ENCODE peak calls at places on chromosomes 7 and 10, in ten cellular contexts. S is esophagus squamous epithelium, Q is tibial nerve, Z is IMR-90, O is stomach, X is uterus, V is HepG2, M is GM12891, D is transverse colon, B is body of pancreas. F is an unnamed sample.

GRCh38 chr7:144390481-144390880 is 13.0 kb downstream of the NOBOX start:
- DNase-seq in S (no peak), Q (no peak), Z (no peak), O (no peak), X (no peak), V (no peak), M (no peak), D (no peak), B (no peak), F (no peak)

GRCh38 chr7:157673573-157673972 is 336.8 kb downstream of the DNAJB6 start:
- DNase-seq in S (no peak), Q (no peak), Z (no peak), O (no peak), X (no peak), V (no peak), M (no peak), D (no peak), B (no peak), F (no peak)

GRCh38 chr7:4177001-4177400 is 505.1 kb upstream of the FOXK1 start:
- DNase-seq in S (no peak), Q (no peak), Z (no peak), O (no peak), X (no peak), V (no peak), M (no peak), D (no peak), B (no peak), F (no peak)

GRCh38 chr10:44801383-44802327 is 109.5 kb upstream of the TMEM72 start:
- DNase-seq in S (no peak), Q (peak), Z (peak), O (peak), X (peak), V (peak), M (no peak), D (peak), B (peak), F (peak)

GRCh38 chr10:109996225-109996624 is 11.6 kb upstream of the ADD3 start:
- DNase-seq in S (no peak), Q (no peak), Z (no peak), O (no peak), X (no peak), V (no peak), M (no peak), D (no peak), B (no peak), F (no peak)

GRCh38 chr10:102299873-102300272 is 54.5 kb downstream of the GBF1 start:
- DNase-seq in S (no peak), Q (no peak), Z (peak), O (no peak), X (no peak), V (no peak), M (no peak), D (no peak), B (no peak), F (no peak)

GRCh38 chr7:33789871-33790270 is 115.5 kb upstream of the BMPER start:
- DNase-seq in S (no peak), Q (no peak), Z (peak), O (no peak), X (no peak), V (no peak), M (no peak), D (no peak), B (no peak), F (no peak)

GRCh38 chr7:101362334-101363195 is at the start of gene COL26A1:
- DNase-seq in S (no peak), Q (no peak), Z (no peak), O (peak), X (no peak), V (no peak), M (peak), D (peak), B (peak), F (no peak)

GRCh38 chr7:22061781-22062180 is 116.1 kb upstream of the CDCA7L start:
- DNase-seq in S (no peak), Q (no peak), Z (no peak), O (no peak), X (no peak), V (no peak), M (no peak), D (no peak), B (no peak), F (no peak)

GRCh38 chr10:114239994-114240345 is 916 bp downstream of the VWA2 start:
- DNase-seq in S (no peak), Q (no peak), Z (no peak), O (no peak), X (no peak), V (no peak), M (no peak), D (no peak), B (no peak), F (no peak)

GRCh38 chr10:13784067-13784466 is 197.3 kb downstream of the PRPF18 start:
- DNase-seq in S (no peak), Q (no peak), Z (peak), O (no peak), X (no peak), V (no peak), M (no peak), D (no peak), B (no peak), F (no peak)

GRCh38 chr7:131110294-131111080 is 217.2 kb upstream of the MKLN1 start:
- DNase-seq in S (no peak), Q (peak), Z (peak), O (no peak), X (peak), V (no peak), M (no peak), D (peak), B (peak), F (no peak)

GRCh38 chr10:35640951-35641429 is 1.1 kb downstream of the FZD8 start:
- DNase-seq in S (no peak), Q (no peak), Z (peak), O (peak), X (peak), V (peak), M (peak), D (peak), B (peak), F (peak)

GRCh38 chr7:15571303-15571878 is 9.6 kb upstream of the AGMO start:
- DNase-seq in S (no peak), Q (no peak), Z (peak), O (no peak), X (no peak), V (no peak), M (no peak), D (no peak), B (no peak), F (no peak)

GRCh38 chr10:79053481-79054202 is 15.1 kb upstream of the ZMIZ1 start:
- DNase-seq in S (no peak), Q (no peak), Z (no peak), O (no peak), X (no peak), V (no peak), M (no peak), D (no peak), B (peak), F (no peak)

GRCh38 chr7:134684165-134684564 is 37.5 kb downstream of the BPGM start:
- DNase-seq in S (no peak), Q (no peak), Z (peak), O (no peak), X (no peak), V (no peak), M (no peak), D (no peak), B (no peak), F (no peak)

GRCh38 chr10:109205929-109206585 is 717.3 kb downstream of the XPNPEP1 start:
- DNase-seq in S (no peak), Q (no peak), Z (peak), O (no peak), X (no peak), V (no peak), M (no peak), D (no peak), B (no peak), F (no peak)

GRCh38 chr10:18340496-18341051 is 200.3 kb downstream of the CACNB2 start:
- DNase-seq in S (no peak), Q (no peak), Z (peak), O (no peak), X (no peak), V (no peak), M (no peak), D (no peak), B (no peak), F (no peak)

GRCh38 chr10:47277352-47278151 is 22.4 kb upstream of the GDF10 start:
- DNase-seq in S (no peak), Q (no peak), Z (no peak), O (no peak), X (no peak), V (no peak), M (no peak), D (no peak), B (no peak), F (no peak)

GRCh38 chr7:134388336-134389019 is 70.4 kb downstream of the AKR1B1 start:
- DNase-seq in S (no peak), Q (no peak), Z (no peak), O (no peak), X (no peak), V (no peak), M (no peak), D (no peak), B (no peak), F (no peak)

GRCh38 chr7:118478236-118478635 is 253.7 kb downstream of the ANKRD7 start:
- DNase-seq in S (no peak), Q (no peak), Z (no peak), O (no peak), X (no peak), V (no peak), M (no peak), D (no peak), B (no peak), F (no peak)

GRCh38 chr10:16891375-16892313 is 74.4 kb upstream of the RSU1 start:
- DNase-seq in S (no peak), Q (peak), Z (peak), O (peak), X (peak), V (peak), M (no peak), D (peak), B (peak), F (no peak)

GRCh38 chr10:80511984-80512634 is 25.6 kb upstream of the SH2D4B start:
- DNase-seq in S (no peak), Q (no peak), Z (no peak), O (no peak), X (no peak), V (no peak), M (no peak), D (no peak), B (no peak), F (no peak)

GRCh38 chr7:66110861-66111260 is 3.8 kb upstream of the CRCP start:
- DNase-seq in S (no peak), Q (no peak), Z (peak), O (no peak), X (no peak), V (peak), M (no peak), D (no peak), B (no peak), F (peak)

GRCh38 chr7:118039963-118040489 is 143.9 kb upstream of the LSM8 start:
- DNase-seq in S (no peak), Q (no peak), Z (no peak), O (no peak), X (no peak), V (no peak), M (no peak), D (no peak), B (no peak), F (no peak)

GRCh38 chr7:148695953-148696352 is 2.8 kb upstream of the CUL1 start:
- DNase-seq in S (no peak), Q (no peak), Z (no peak), O (no peak), X (no peak), V (no peak), M (no peak), D (no peak), B (no peak), F (no peak)

GRCh38 chr7:56290548-56290947 is 174.3 kb upstream of the NUPR2 start:
- DNase-seq in S (no peak), Q (no peak), Z (no peak), O (no peak), X (no peak), V (no peak), M (no peak), D (no peak), B (no peak), F (no peak)

GRCh38 chr7:7970620-7971307 is 2.2 kb downstream of the GLCCI1 start:
- DNase-seq in S (no peak), Q (no peak), Z (peak), O (no peak), X (no peak), V (no peak), M (no peak), D (no peak), B (no peak), F (peak)

GRCh38 chr7:7967909-7968543 is 570 bp upstream of the GLCCI1 start:
- DNase-seq in S (no peak), Q (no peak), Z (no peak), O (no peak), X (no peak), V (no peak), M (no peak), D (no peak), B (no peak), F (no peak)

GRCh38 chr7:7969306-7970112 is 913 bp downstream of the GLCCI1 start:
- DNase-seq in S (no peak), Q (peak), Z (peak), O (peak), X (peak), V (no peak), M (no peak), D (peak), B (peak), F (peak)

GRCh38 chr7:7970113-7970619 is 1.6 kb downstream of the GLCCI1 start:
- DNase-seq in S (no peak), Q (no peak), Z (no peak), O (no peak), X (no peak), V (no peak), M (no peak), D (no peak), B (no peak), F (no peak)

DNA sequence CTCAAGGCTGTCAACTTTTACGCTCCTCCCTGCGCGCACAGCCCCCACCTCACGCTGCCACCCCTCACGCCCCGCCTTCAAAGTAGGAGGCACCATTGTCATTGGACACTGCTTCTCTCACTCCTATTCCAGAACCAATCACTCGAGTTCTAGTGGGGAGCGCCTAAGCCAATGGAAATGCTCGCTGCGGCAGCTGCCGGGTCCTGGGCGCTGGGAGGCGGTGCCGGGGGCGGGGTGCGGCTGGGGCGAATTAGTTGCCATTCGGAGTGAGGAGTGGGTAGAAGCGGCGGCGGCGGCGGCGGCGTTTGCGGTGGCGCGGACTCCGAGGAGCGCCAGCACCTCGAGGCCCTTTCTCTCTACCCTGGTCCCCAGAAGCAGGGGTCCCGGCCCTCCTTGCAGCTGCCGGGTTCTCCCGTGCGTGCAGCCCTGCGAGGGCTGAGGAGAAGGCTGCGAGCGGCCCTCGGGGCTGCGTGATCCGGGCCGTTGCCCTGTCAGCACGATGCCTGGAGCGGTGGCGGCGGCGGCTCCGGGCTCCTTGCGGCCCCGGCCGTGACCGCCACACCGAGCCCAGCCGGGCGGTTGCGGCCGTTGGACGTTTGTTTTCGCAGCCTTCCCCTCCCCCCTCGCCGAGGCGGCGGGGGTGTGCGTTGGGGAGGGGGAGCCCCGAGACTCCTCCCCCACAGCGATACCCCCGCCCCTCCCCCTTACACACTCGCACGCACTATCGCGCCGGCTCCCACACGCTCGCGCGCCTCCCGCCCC is at the start of gene GLCCI1:
- DNase-seq in S (peak), Q (peak), Z (peak), O (peak), X (peak), V (peak), M (peak), D (peak), B (peak), F (peak)
- TF ChIP-seq POLR2A in S (peak), Q (peak), Z (peak), O (peak), X (peak), V (peak), M (peak), D (peak), B (peak), F (peak)

DNA sequence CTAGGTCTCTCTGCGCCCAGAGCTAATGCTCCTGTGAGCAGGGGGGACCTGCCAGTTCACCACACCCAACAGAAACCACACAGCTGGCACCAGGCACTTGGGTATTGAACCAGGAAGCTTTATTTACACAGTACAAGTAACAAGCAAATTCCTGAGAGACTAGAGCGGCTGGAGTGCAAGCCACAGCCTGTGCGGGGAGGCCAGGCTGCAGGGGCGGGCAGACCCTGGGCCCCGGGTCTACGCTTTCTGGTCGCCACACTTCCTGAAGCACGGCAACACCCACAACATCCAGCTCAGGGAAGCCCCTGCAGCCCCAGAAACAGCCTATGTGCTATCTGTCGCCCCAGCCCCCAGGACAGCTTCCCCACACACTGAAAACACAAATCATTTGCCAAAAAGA is 125.0 kb downstream of the FAM53B start:
- DNase-seq in S (no peak), Q (no peak), Z (peak), O (peak), X (no peak), V (no peak), M (no peak), D (no peak), B (no peak), F (no peak)
- TF ChIP-seq POLR2A in S (no peak), Q (no peak), Z (no peak), O (no peak), X (no peak), V (no peak), M (no peak), D (no peak), B (no peak), F (no peak)

DNA sequence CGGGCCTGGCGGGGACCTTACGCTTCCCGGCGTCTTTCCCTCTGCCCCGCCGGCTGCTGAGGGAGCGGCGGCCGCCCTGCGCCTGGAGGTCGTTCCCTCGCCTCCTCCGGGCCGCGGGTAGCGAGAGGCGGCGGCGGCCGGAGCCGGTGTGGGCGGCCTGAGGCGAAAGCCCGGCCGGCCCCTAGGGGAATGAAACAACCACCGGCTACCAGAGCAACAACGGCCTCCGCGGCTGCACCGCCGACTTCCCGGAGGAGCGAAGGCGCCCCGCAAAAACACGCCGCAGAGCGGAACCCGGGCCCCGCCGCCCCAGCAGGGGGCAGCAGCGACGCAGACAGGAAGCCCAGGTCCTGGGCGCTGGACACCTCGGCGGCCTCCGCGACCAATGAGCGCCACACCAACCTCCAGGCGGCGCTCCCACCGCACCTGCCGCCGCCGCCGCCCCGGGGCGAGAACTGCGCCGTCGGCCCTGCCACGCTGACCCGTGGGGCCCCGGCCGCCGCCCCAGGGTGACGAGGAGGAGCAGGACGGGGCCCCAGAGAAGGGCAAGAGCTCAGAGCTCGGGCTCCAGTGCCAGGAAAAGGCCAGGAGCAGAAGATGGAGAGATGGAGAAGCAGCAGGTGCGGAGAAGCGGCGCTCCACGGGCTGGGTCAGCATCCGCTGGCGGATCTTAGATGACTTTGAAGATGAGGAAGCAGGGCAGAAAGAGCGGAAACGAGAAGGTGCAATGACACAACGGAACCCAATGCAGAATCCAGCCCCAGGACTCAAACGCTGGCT is 10.4 kb upstream of the ACSM6 start:
- DNase-seq in S (peak), Q (peak), Z (peak), O (peak), X (peak), V (no peak), M (peak), D (peak), B (peak), F (peak)
- TF ChIP-seq POLR2A in S (no peak), Q (no peak), Z (no peak), O (no peak), X (peak), V (no peak), M (no peak), D (peak), B (peak), F (peak)

GRCh38 chr10:75235375-75236177 is at the start of gene COMTD1:
- DNase-seq in S (peak), Q (peak), Z (peak), O (peak), X (peak), V (peak), M (peak), D (peak), B (peak), F (peak)
- TF ChIP-seq POLR2A in S (no peak), Q (no peak), Z (peak), O (no peak), X (peak), V (peak), M (no peak), D (peak), B (no peak), F (peak)

DNA sequence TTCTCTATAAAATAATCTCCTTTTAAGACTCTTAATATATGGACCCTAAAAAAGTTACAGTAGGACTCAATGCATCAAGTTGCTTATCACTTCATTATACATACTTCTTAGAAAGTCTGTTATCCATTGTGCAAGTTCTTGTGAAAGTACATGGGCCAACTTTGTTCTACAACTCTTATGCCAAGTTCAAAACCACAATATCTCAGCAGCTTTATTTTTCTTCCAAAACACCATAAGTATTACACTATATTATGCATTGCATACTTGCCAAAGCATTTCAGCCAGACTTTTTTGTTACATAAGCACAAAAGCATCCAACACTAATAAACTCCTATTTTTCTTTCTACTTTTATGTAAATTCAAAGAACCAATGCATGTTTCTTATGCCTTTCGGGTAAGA is 94.4 kb downstream of the AHR start:
- DNase-seq in S (no peak), Q (no peak), Z (peak), O (no peak), X (no peak), V (no peak), M (no peak), D (no peak), B (no peak), F (no peak)
- TF ChIP-seq POLR2A in S (no peak), Q (no peak), Z (no peak), O (no peak), X (no peak), V (no peak), M (no peak), D (no peak), B (no peak), F (no peak)

F was measured in H54.